ENCODE peak calls at places on chromosomes 16 and 17, in nine cellular contexts. One of them, this sample, is unnamed.

GRCh38 chr16:12902511-12903324 is 1.3 kb downstream of the SHISA9 start:
- DNase-seq in A549: no peak
- DNase-seq in uterus: no peak
- DNase-seq in tibial nerve: no peak
- DNase-seq in Peyer's patch: no peak
- DNase-seq in sigmoid colon: no peak
- DNase-seq in adrenal gland: no peak
- DNase-seq in heart left ventricle: no peak
- DNase-seq in IMR-90: no peak
- DNase-seq in this sample: no peak

GRCh38 chr17:61475726-61476125 is 23.5 kb downstream of the TBX4 start:
- DNase-seq in adrenal gland: no peak
- DNase-seq in tibial nerve: no peak
- DNase-seq in heart left ventricle: no peak
- DNase-seq in IMR-90: peak; percentile 77
- DNase-seq in uterus: no peak
- DNase-seq in Peyer's patch: no peak
- DNase-seq in A549: no peak
- DNase-seq in sigmoid colon: peak; percentile 5
- DNase-seq in this sample: peak; percentile 18

GRCh38 chr17:79036609-79037008 is 12.6 kb downstream of the C1QTNF1 start:
- DNase-seq in adrenal gland: peak; percentile 72
- DNase-seq in Peyer's patch: no peak
- DNase-seq in tibial nerve: no peak
- DNase-seq in heart left ventricle: no peak
- DNase-seq in sigmoid colon: peak; percentile 65
- DNase-seq in A549: peak; percentile 75
- DNase-seq in uterus: no peak
- DNase-seq in IMR-90: peak; percentile 94
- DNase-seq in this sample: peak; percentile 79

GRCh38 chr17:31527606-31528005 is 136.1 kb downstream of the RAB11FIP4 start:
- DNase-seq in heart left ventricle: no peak
- DNase-seq in sigmoid colon: no peak
- DNase-seq in uterus: no peak
- DNase-seq in A549: no peak
- DNase-seq in Peyer's patch: no peak
- DNase-seq in IMR-90: peak; percentile 55
- DNase-seq in tibial nerve: no peak
- DNase-seq in adrenal gland: no peak
- DNase-seq in this sample: no peak

GRCh38 chr16:64150193-64150592 is 971.7 kb downstream of the CDH11 start:
- DNase-seq in IMR-90: peak; percentile 3
- DNase-seq in heart left ventricle: no peak
- DNase-seq in sigmoid colon: no peak
- DNase-seq in tibial nerve: no peak
- DNase-seq in A549: no peak
- DNase-seq in uterus: no peak
- DNase-seq in Peyer's patch: no peak
- DNase-seq in adrenal gland: no peak
- DNase-seq in this sample: no peak

GRCh38 chr16:2190659-2191445 is 5.6 kb downstream of the CASKIN1 start:
- DNase-seq in adrenal gland: no peak
- DNase-seq in sigmoid colon: no peak
- DNase-seq in heart left ventricle: no peak
- DNase-seq in tibial nerve: no peak
- DNase-seq in IMR-90: no peak
- DNase-seq in uterus: no peak
- DNase-seq in Peyer's patch: no peak
- DNase-seq in A549: no peak
- DNase-seq in this sample: no peak

GRCh38 chr17:71764507-71764906 is 356.3 kb upstream of the SOX9 start:
- DNase-seq in heart left ventricle: no peak
- DNase-seq in IMR-90: no peak
- DNase-seq in tibial nerve: no peak
- DNase-seq in adrenal gland: peak; percentile 20
- DNase-seq in A549: peak; percentile 46
- DNase-seq in Peyer's patch: no peak
- DNase-seq in uterus: no peak
- DNase-seq in sigmoid colon: no peak
- DNase-seq in this sample: no peak

GRCh38 chr17:65794572-65794971 is 233.1 kb upstream of the AXIN2 start:
- DNase-seq in A549: peak; percentile 63
- DNase-seq in heart left ventricle: no peak
- DNase-seq in IMR-90: peak; percentile 13
- DNase-seq in Peyer's patch: no peak
- DNase-seq in tibial nerve: no peak
- DNase-seq in sigmoid colon: no peak
- DNase-seq in uterus: no peak
- DNase-seq in adrenal gland: no peak
- DNase-seq in this sample: no peak

DNA sequence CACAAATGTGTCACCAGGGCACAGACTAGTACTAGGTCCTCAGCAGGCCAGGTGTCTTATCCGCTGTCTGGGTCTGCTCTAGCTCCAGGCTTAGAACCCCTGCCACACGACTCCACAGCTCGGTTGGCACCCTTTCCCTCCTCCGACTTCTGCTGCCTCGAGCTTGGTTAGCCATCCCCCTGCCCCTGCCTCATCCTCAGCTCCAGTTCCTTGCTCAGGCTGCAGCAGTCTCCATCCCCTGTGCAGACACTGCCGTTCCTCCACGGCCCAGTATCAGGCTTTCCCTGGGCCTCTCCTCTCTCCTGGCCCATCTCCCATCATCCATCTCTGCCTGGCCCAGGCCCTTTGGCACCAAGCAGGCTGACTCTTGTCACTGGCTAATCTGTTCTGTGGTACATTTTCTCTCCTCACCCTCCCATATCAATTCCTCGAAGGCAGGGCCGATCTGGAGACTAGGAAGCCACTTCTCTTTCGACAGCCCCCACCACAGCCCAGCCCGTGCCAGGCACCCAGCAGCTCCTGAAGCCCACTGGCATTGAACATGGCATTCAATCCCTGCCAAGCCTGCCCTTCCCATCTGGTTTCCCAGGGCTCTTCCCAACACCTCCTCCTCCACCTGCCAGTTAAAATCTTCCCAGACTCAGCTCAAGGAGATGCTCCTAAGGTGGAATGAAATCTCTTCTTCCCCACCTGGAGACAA is 1.4 kb upstream of the GRN start:
- DNase-seq in IMR-90: no peak
- DNase-seq in A549: no peak
- DNase-seq in uterus: no peak
- DNase-seq in Peyer's patch: no peak
- DNase-seq in tibial nerve: no peak
- DNase-seq in heart left ventricle: no peak
- DNase-seq in adrenal gland: no peak
- DNase-seq in sigmoid colon: no peak
- DNase-seq in this sample: no peak
- TF ChIP-seq POLR2A in IMR-90: no peak
- TF ChIP-seq POLR2A in A549: no peak
- TF ChIP-seq POLR2A in uterus: no peak
- TF ChIP-seq POLR2A in Peyer's patch: no peak
- TF ChIP-seq POLR2A in tibial nerve: no peak
- TF ChIP-seq POLR2A in heart left ventricle: no peak
- TF ChIP-seq POLR2A in adrenal gland: no peak
- TF ChIP-seq POLR2A in sigmoid colon: no peak
- TF ChIP-seq POLR2A in this sample: no peak

DNA sequence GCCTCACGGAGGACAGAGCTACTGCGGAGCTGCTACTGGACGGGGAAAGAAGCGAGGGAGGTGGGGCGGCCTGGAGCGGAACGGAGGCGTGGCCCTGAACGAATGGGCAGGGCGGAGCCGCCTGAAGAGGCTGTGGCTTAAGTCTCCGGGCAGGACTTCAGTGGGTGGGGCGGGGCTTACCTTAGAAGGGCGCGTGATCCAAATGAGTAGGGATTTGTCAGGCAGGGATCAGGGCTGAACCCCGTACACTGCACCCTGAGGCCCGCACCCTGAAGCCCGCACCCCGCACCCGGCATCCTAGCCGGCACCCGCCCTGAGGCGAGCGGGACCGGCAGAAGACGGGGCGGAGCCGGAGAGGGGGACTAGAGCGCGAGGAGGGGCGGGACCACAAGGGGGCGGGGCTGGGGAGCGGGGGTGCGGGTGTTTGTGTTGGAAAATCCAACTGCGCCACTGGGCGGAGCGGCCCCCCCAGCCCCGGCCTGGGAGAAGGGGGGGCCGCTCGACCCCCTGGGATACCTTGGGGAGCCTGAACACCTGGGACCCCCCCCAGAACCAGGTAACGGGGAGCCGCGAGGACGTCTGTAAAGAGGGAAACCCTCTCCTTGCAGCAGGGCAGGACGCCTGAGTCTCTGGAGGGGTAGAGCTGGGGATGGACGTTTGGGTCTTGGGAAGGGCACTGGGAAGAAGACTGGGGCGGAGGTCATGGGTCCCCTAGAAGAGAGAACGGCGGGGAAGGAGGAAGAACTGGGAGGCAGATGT is at the start of gene KDM6B:
- DNase-seq in tibial nerve: peak; percentile 94
- DNase-seq in IMR-90: peak; percentile 85
- DNase-seq in A549: peak; percentile 94
- DNase-seq in sigmoid colon: peak; percentile 98
- DNase-seq in heart left ventricle: peak; percentile 94
- DNase-seq in Peyer's patch: peak; percentile 94
- DNase-seq in adrenal gland: peak; percentile 95
- DNase-seq in uterus: peak; percentile 95
- DNase-seq in this sample: peak; percentile 94
- TF ChIP-seq POLR2A in tibial nerve: peak; percentile 62
- TF ChIP-seq POLR2A in IMR-90: no peak
- TF ChIP-seq POLR2A in A549: no peak
- TF ChIP-seq POLR2A in sigmoid colon: peak; percentile 62
- TF ChIP-seq POLR2A in heart left ventricle: no peak
- TF ChIP-seq POLR2A in Peyer's patch: peak; percentile 39
- TF ChIP-seq POLR2A in adrenal gland: peak; percentile 6
- TF ChIP-seq POLR2A in uterus: peak; percentile 42
- TF ChIP-seq POLR2A in this sample: no peak

DNA sequence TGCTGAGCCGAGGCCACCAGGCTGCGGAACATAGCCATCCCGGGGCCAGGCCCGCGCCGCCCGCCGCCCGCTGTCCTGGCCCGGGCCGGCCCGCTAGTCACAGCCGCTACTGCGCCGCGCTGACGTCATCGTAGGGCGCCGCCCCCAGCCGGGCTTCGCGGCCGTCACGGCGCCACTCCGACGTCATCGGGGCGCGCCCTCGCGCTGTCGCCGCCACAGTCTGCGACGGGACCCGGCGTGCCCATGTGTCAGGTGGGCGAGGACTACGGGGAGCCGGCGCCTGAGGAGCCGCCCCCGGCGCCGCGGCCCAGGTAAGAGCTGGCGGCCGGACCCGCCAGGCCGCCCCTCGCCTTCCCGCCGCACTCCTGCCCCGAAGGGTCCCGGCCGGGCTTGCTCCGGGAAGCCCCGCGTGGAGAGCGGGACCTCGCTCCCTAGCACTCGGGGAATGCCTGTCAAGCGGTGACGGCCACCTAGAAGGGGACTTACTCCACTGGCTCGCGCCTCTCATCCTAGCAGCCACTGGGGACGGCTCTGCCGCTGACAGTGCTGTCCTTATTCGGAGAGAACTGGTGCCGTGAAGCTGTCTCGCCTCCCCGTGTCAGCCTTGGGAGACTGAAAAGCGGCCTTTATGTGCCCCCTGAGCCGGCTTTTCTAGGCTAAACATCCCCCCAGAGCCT is at the start of the genes CTU2 and RNF166:
- DNase-seq in heart left ventricle: peak; percentile 93
- DNase-seq in uterus: peak; percentile 85
- DNase-seq in sigmoid colon: peak; percentile 95
- DNase-seq in Peyer's patch: peak; percentile 90
- DNase-seq in tibial nerve: peak; percentile 74
- DNase-seq in A549: peak; percentile 85
- DNase-seq in adrenal gland: peak; percentile 91
- DNase-seq in IMR-90: peak; percentile 84
- DNase-seq in this sample: peak; percentile 97
- TF ChIP-seq POLR2A in heart left ventricle: peak; percentile 92
- TF ChIP-seq POLR2A in uterus: peak; percentile 87
- TF ChIP-seq POLR2A in sigmoid colon: no peak
- TF ChIP-seq POLR2A in Peyer's patch: peak; percentile 47
- TF ChIP-seq POLR2A in tibial nerve: peak; percentile 90
- TF ChIP-seq POLR2A in A549: peak; percentile 84
- TF ChIP-seq POLR2A in adrenal gland: peak; percentile 69
- TF ChIP-seq POLR2A in IMR-90: peak; percentile 67
- TF ChIP-seq POLR2A in this sample: no peak

GRCh38 chr17:47096343-47096742 is 92.8 kb downstream of the CDC27 start:
- DNase-seq in sigmoid colon: no peak
- DNase-seq in Peyer's patch: no peak
- DNase-seq in A549: no peak
- DNase-seq in tibial nerve: no peak
- DNase-seq in adrenal gland: no peak
- DNase-seq in uterus: no peak
- DNase-seq in heart left ventricle: no peak
- DNase-seq in IMR-90: no peak
- DNase-seq in this sample: no peak

GRCh38 chr17:47102914-47103313 is 86.2 kb downstream of the CDC27 start:
- DNase-seq in heart left ventricle: no peak
- DNase-seq in adrenal gland: no peak
- DNase-seq in tibial nerve: no peak
- DNase-seq in IMR-90: no peak
- DNase-seq in Peyer's patch: no peak
- DNase-seq in A549: no peak
- DNase-seq in sigmoid colon: no peak
- DNase-seq in uterus: no peak
- DNase-seq in this sample: no peak

GRCh38 chr17:47099451-47099986 is 89.6 kb downstream of the CDC27 start:
- DNase-seq in adrenal gland: no peak
- DNase-seq in uterus: no peak
- DNase-seq in tibial nerve: no peak
- DNase-seq in heart left ventricle: no peak
- DNase-seq in IMR-90: no peak
- DNase-seq in Peyer's patch: no peak
- DNase-seq in A549: no peak
- DNase-seq in sigmoid colon: no peak
- DNase-seq in this sample: no peak

GRCh38 chr17:47095268-47095667 is 93.8 kb downstream of the CDC27 start:
- DNase-seq in A549: no peak
- DNase-seq in IMR-90: no peak
- DNase-seq in adrenal gland: no peak
- DNase-seq in sigmoid colon: no peak
- DNase-seq in heart left ventricle: no peak
- DNase-seq in uterus: no peak
- DNase-seq in tibial nerve: no peak
- DNase-seq in Peyer's patch: no peak
- DNase-seq in this sample: no peak

DNA sequence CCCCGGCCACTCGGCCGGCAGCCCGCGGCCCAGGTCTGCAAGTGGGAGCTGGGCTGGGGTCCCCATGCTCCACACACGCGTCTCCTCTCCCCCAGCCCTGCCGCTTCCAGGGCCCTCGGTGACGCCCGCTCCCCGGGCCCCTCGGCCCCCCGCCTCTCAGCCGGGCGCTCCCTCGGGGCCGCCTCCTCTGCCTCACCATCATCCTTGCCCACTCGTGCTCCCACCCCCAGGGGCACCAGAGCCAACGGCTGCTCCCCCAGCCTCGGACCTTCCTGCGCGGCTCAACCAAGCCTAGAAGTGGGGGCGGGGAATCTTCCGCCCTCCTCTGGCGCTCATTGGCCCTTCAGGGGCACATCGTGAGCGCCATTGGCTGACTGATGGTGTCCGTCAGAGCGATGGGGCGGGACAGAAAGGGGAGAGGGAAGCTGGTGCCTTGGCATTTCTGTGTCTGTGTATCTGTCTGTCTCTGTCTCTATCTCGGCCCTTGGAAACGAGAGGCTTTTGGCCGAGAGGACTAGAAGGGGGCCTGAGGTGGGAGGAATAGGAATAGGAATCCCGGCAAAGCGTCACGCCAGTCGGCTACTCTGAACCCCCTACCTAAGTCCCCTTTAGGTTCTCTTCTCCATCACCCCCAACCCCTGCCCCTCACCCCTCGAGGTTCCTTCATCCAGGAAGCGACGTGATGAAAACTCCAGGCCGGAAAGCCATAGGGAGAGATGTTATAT is 88.9 kb downstream of the CDC27 start:
- DNase-seq in adrenal gland: peak; percentile 97
- DNase-seq in sigmoid colon: peak; percentile 96
- DNase-seq in IMR-90: peak; percentile 84
- DNase-seq in A549: peak; percentile 93
- DNase-seq in uterus: peak; percentile 94
- DNase-seq in heart left ventricle: peak; percentile 92
- DNase-seq in Peyer's patch: peak; percentile 89
- DNase-seq in tibial nerve: peak; percentile 98
- DNase-seq in this sample: peak; percentile 96
- TF ChIP-seq POLR2A in adrenal gland: no peak
- TF ChIP-seq POLR2A in sigmoid colon: peak; percentile 49
- TF ChIP-seq POLR2A in IMR-90: no peak
- TF ChIP-seq POLR2A in A549: peak; percentile 75
- TF ChIP-seq POLR2A in uterus: no peak
- TF ChIP-seq POLR2A in heart left ventricle: peak; percentile 75
- TF ChIP-seq POLR2A in Peyer's patch: peak; percentile 41
- TF ChIP-seq POLR2A in tibial nerve: peak; percentile 48
- TF ChIP-seq POLR2A in this sample: no peak

This sample was measured in lower leg skin.